ENCODE peak calls at places on chromosomes 4 and X, in four cellular contexts. One of them, this sample, is unnamed.

GRCh38 chr4:107931775-107932321 is 499 bp downstream of the CYP2U1 start:
- DNase-seq in upper lobe of left lung: peak; percentile 21
- DNase-seq in hepatocyte: peak; percentile 6
- DNase-seq in adrenal gland: peak; percentile 1
- DNase-seq in this sample: no peak

GRCh38 chr4:123110147-123110546 is 187.8 kb upstream of the NUDT6 start:
- DNase-seq in upper lobe of left lung: no peak
- DNase-seq in hepatocyte: no peak
- DNase-seq in adrenal gland: no peak
- DNase-seq in this sample: no peak

GRCh38 chr4:72424006-72424405 is 145.0 kb downstream of the ADAMTS3 start:
- DNase-seq in adrenal gland: no peak
- DNase-seq in upper lobe of left lung: no peak
- DNase-seq in hepatocyte: no peak
- DNase-seq in this sample: no peak

GRCh38 chr4:124135409-124135813 is 577.1 kb downstream of the ANKRD50 start:
- DNase-seq in hepatocyte: no peak
- DNase-seq in adrenal gland: no peak
- DNase-seq in upper lobe of left lung: no peak
- DNase-seq in this sample: no peak

GRCh38 chr4:158170691-158171455 is 2.0 kb downstream of the GASK1B start:
- DNase-seq in hepatocyte: peak; percentile 81
- DNase-seq in upper lobe of left lung: peak; percentile 65
- DNase-seq in adrenal gland: peak; percentile 87
- DNase-seq in this sample: peak; percentile 66

GRCh38 chr4:99473131-99473530 is 37.7 kb upstream of the C4orf17 start:
- DNase-seq in upper lobe of left lung: no peak
- DNase-seq in hepatocyte: no peak
- DNase-seq in adrenal gland: no peak
- DNase-seq in this sample: no peak

GRCh38 chrX:150731795-150732194 is 38.6 kb downstream of the MTMR1 start:
- DNase-seq in hepatocyte: no peak
- DNase-seq in adrenal gland: no peak
- DNase-seq in upper lobe of left lung: no peak
- DNase-seq in this sample: peak; percentile 30

GRCh38 chr4:18033111-18034085 is 11.8 kb upstream of the LCORL start:
- DNase-seq in adrenal gland: no peak
- DNase-seq in hepatocyte: no peak
- DNase-seq in upper lobe of left lung: no peak
- DNase-seq in this sample: no peak

GRCh38 chr4:60952921-60953320 is 247.2 kb upstream of the ADGRL3 start:
- DNase-seq in upper lobe of left lung: no peak
- DNase-seq in hepatocyte: no peak
- DNase-seq in adrenal gland: peak; percentile 21
- DNase-seq in this sample: no peak

GRCh38 chr4:73257242-73257994 is 1.2 kb downstream of the ANKRD17 start:
- DNase-seq in hepatocyte: peak; percentile 89
- DNase-seq in adrenal gland: peak; percentile 88
- DNase-seq in upper lobe of left lung: peak; percentile 84
- DNase-seq in this sample: peak; percentile 57

GRCh38 chr4:21476753-21477152 is 471.8 kb downstream of the KCNIP4 start:
- DNase-seq in hepatocyte: peak; percentile 45
- DNase-seq in adrenal gland: peak; percentile 4
- DNase-seq in upper lobe of left lung: no peak
- DNase-seq in this sample: no peak

GRCh38 chr4:1503583-1504471 is 97.6 kb upstream of the NKX1-1 start:
- DNase-seq in upper lobe of left lung: peak; percentile 17
- DNase-seq in hepatocyte: no peak
- DNase-seq in adrenal gland: no peak
- DNase-seq in this sample: no peak

GRCh38 chrX:2220296-2220695 is 280.5 kb downstream of the DHRSX start:
- DNase-seq in upper lobe of left lung: no peak
- DNase-seq in hepatocyte: no peak
- DNase-seq in adrenal gland: no peak
- DNase-seq in this sample: no peak

GRCh38 chr4:167210166-167210565 is 24.1 kb downstream of the SPOCK3 start:
- DNase-seq in adrenal gland: no peak
- DNase-seq in upper lobe of left lung: no peak
- DNase-seq in hepatocyte: no peak
- DNase-seq in this sample: no peak

GRCh38 chr4:126969360-126969759 is 663.4 kb upstream of the INTU start:
- DNase-seq in adrenal gland: no peak
- DNase-seq in upper lobe of left lung: no peak
- DNase-seq in hepatocyte: no peak
- DNase-seq in this sample: no peak

GRCh38 chr4:2301221-2301642 is 39.3 kb upstream of the MXD4 start:
- DNase-seq in hepatocyte: no peak
- DNase-seq in upper lobe of left lung: no peak
- DNase-seq in adrenal gland: no peak
- DNase-seq in this sample: no peak

GRCh38 chr4:7434766-7435150 is at the start of gene PSAPL1:
- DNase-seq in upper lobe of left lung: peak; percentile 81
- DNase-seq in hepatocyte: peak; percentile 92
- DNase-seq in adrenal gland: peak; percentile 67
- DNase-seq in this sample: peak; percentile 81

GRCh38 chr4:73308286-73308685 is 49.7 kb upstream of the ANKRD17 start:
- DNase-seq in upper lobe of left lung: no peak
- DNase-seq in adrenal gland: no peak
- DNase-seq in hepatocyte: peak; percentile 12
- DNase-seq in this sample: no peak

GRCh38 chr4:79209822-79210635 is 115.8 kb downstream of the NAA11 start:
- DNase-seq in hepatocyte: peak; percentile 57
- DNase-seq in adrenal gland: no peak
- DNase-seq in upper lobe of left lung: no peak
- DNase-seq in this sample: no peak

GRCh38 chrX:150569155-150569477 is 695 bp downstream of the MTM1 start:
- DNase-seq in hepatocyte: peak; percentile 46
- DNase-seq in upper lobe of left lung: peak; percentile 40
- DNase-seq in adrenal gland: peak; percentile 43
- DNase-seq in this sample: no peak

GRCh38 chrX:47577901-47578300 is 4.3 kb upstream of the TIMP1 start:
- DNase-seq in upper lobe of left lung: no peak
- DNase-seq in adrenal gland: no peak
- DNase-seq in hepatocyte: no peak
- DNase-seq in this sample: no peak

GRCh38 chr4:7362341-7362740 is 72.4 kb downstream of the PSAPL1 start:
- DNase-seq in hepatocyte: no peak
- DNase-seq in adrenal gland: no peak
- DNase-seq in upper lobe of left lung: no peak
- DNase-seq in this sample: no peak

GRCh38 chr4:14184265-14184664 is 556.7 kb upstream of the BOD1L1 start:
- DNase-seq in hepatocyte: no peak
- DNase-seq in upper lobe of left lung: no peak
- DNase-seq in adrenal gland: peak; percentile 13
- DNase-seq in this sample: no peak

GRCh38 chr4:76634239-76634638 is 199.2 kb downstream of the SHROOM3 start:
- DNase-seq in hepatocyte: no peak
- DNase-seq in upper lobe of left lung: no peak
- DNase-seq in adrenal gland: no peak
- DNase-seq in this sample: peak; percentile 78

GRCh38 chr4:54473077-54473545 is 184.6 kb upstream of the KIT start:
- DNase-seq in adrenal gland: no peak
- DNase-seq in hepatocyte: peak; percentile 67
- DNase-seq in upper lobe of left lung: peak; percentile 22
- DNase-seq in this sample: no peak

GRCh38 chr4:77911842-77912450 is 49.3 kb downstream of the MRPL1 start:
- DNase-seq in upper lobe of left lung: no peak
- DNase-seq in adrenal gland: no peak
- DNase-seq in hepatocyte: no peak
- DNase-seq in this sample: no peak

GRCh38 chrX:20361890-20362262 is 95.2 kb upstream of the RPS6KA3 start:
- DNase-seq in upper lobe of left lung: peak; percentile 32
- DNase-seq in adrenal gland: no peak
- DNase-seq in hepatocyte: peak; percentile 47
- DNase-seq in this sample: peak; percentile 7

GRCh38 chr4:67762091-67762490 is 7.9 kb upstream of the GNRHR start:
- DNase-seq in adrenal gland: peak; percentile 4
- DNase-seq in hepatocyte: no peak
- DNase-seq in upper lobe of left lung: no peak
- DNase-seq in this sample: no peak

GRCh38 chr4:185564355-185564754 is 29.0 kb upstream of the PDLIM3 start:
- DNase-seq in adrenal gland: no peak
- DNase-seq in hepatocyte: no peak
- DNase-seq in upper lobe of left lung: no peak
- DNase-seq in this sample: no peak

GRCh38 chr4:127162741-127163140 is 470.0 kb upstream of the INTU start:
- DNase-seq in hepatocyte: no peak
- DNase-seq in upper lobe of left lung: no peak
- DNase-seq in adrenal gland: no peak
- DNase-seq in this sample: no peak

GRCh38 chr4:185778307-185778706 is 33.7 kb downstream of the SORBS2 start:
- DNase-seq in adrenal gland: no peak
- DNase-seq in upper lobe of left lung: no peak
- DNase-seq in hepatocyte: no peak
- DNase-seq in this sample: peak; percentile 67

GRCh38 chrX:132216283-132216682 is 3.0 kb downstream of the RAP2C start:
- DNase-seq in upper lobe of left lung: no peak
- DNase-seq in adrenal gland: no peak
- DNase-seq in hepatocyte: no peak
- DNase-seq in this sample: no peak

GRCh38 chrX:39158801-39159657 is 357.8 kb downstream of the MID1IP1 start:
- DNase-seq in upper lobe of left lung: peak; percentile 39
- DNase-seq in adrenal gland: peak; percentile 32
- DNase-seq in hepatocyte: peak; percentile 16
- DNase-seq in this sample: no peak

GRCh38 chr4:175035907-175036306 is 117.7 kb downstream of the ADAM29 start:
- DNase-seq in hepatocyte: no peak
- DNase-seq in adrenal gland: no peak
- DNase-seq in upper lobe of left lung: no peak
- DNase-seq in this sample: no peak

GRCh38 chr4:2689825-2690700 is 66.1 kb downstream of the TNIP2 start:
- DNase-seq in upper lobe of left lung: no peak
- DNase-seq in adrenal gland: peak; percentile 17
- DNase-seq in hepatocyte: no peak
- DNase-seq in this sample: no peak

GRCh38 chrX:48992341-48992740 is 9.7 kb downstream of the GRIPAP1 start:
- DNase-seq in upper lobe of left lung: no peak
- DNase-seq in adrenal gland: no peak
- DNase-seq in hepatocyte: no peak
- DNase-seq in this sample: no peak

DNA sequence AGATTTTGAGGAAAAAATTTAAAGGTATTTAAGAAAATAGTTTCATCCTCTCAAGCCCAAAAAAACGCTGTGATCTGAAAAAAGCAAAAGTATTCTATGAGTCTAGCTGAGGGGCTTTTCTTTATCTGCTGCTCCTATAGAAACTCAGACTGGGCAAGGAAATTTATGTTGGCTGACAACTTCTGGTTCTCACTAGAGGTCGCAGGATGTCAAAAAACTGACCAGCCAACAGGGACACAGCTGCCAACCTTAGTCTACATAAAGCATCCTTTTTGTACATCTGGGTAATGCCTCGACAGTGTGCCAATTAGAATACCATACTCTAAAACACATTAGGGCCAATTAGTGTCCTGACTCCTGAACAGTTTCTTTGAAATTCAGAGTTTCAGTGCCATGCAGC is 8.8 kb upstream of the TLL1 start:
- DNase-seq in hepatocyte: no peak
- DNase-seq in upper lobe of left lung: no peak
- DNase-seq in adrenal gland: no peak
- DNase-seq in this sample: peak; percentile 13
- TF ChIP-seq CTCF in hepatocyte: no peak
- TF ChIP-seq CTCF in upper lobe of left lung: no peak
- TF ChIP-seq CTCF in adrenal gland: no peak
- TF ChIP-seq CTCF in this sample: peak; percentile 49

GRCh38 chr4:39441593-39441992 is 17.1 kb downstream of the RPL9 start:
- DNase-seq in hepatocyte: no peak
- DNase-seq in upper lobe of left lung: no peak
- DNase-seq in adrenal gland: no peak
- DNase-seq in this sample: no peak
- H3K27ac ChIP-seq in hepatocyte: no peak overlapping the region
- H3K27ac ChIP-seq in upper lobe of left lung: no peak overlapping the region
- H3K27ac ChIP-seq in adrenal gland: no peak overlapping the region
- H3K27ac ChIP-seq in this sample: no peak overlapping the region

GRCh38 chr4:173414456-173414855 is 15.5 kb upstream of the SCRG1 start:
- DNase-seq in hepatocyte: no peak
- DNase-seq in adrenal gland: no peak
- DNase-seq in upper lobe of left lung: no peak
- DNase-seq in this sample: no peak

GRCh38 chr4:173415092-173415491 is 16.2 kb upstream of the SCRG1 start:
- DNase-seq in adrenal gland: no peak
- DNase-seq in upper lobe of left lung: no peak
- DNase-seq in hepatocyte: no peak
- DNase-seq in this sample: peak; percentile 20

GRCh38 chr4:173418636-173419035 is 19.7 kb upstream of the SCRG1 start:
- DNase-seq in hepatocyte: no peak
- DNase-seq in adrenal gland: no peak
- DNase-seq in upper lobe of left lung: peak; percentile 23
- DNase-seq in this sample: no peak

GRCh38 chr4:173417833-173418232 is 18.9 kb upstream of the SCRG1 start:
- DNase-seq in upper lobe of left lung: no peak
- DNase-seq in hepatocyte: no peak
- DNase-seq in adrenal gland: no peak
- DNase-seq in this sample: no peak

GRCh38 chr4:173415885-173416658 is 17.2 kb upstream of the SCRG1 start:
- DNase-seq in upper lobe of left lung: peak; percentile 81
- DNase-seq in hepatocyte: no peak
- DNase-seq in adrenal gland: peak; percentile 52
- DNase-seq in this sample: no peak
- TF ChIP-seq CTCF in upper lobe of left lung: peak; percentile 40
- TF ChIP-seq CTCF in hepatocyte: no peak
- TF ChIP-seq CTCF in adrenal gland: peak; percentile 2
- TF ChIP-seq CTCF in this sample: no peak

DNA sequence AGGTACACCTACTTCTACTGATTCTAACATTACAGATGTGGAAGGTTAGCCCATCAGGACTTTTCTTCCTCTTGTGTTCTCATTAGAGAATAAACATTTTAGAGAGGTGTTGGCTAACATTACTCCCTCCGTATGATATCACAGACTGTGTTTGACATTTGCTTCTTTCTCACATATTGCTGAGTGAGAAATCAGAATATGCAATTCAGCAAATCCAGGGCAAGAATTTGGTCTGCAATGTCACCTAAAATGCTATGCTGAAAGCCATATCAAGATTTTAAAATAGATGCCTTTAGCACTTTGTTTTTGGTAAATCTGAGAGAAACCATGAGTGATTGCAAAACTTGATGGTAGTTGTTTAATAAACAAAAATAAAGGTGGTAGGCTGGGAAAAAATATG is 319.0 kb downstream of the C4orf33 start:
- DNase-seq in adrenal gland: no peak
- DNase-seq in upper lobe of left lung: no peak
- DNase-seq in hepatocyte: no peak
- DNase-seq in this sample: no peak
- H3K27ac ChIP-seq in adrenal gland: no peak overlapping the region
- H3K27ac ChIP-seq in upper lobe of left lung: no peak overlapping the region
- H3K27ac ChIP-seq in hepatocyte: no peak overlapping the region
- H3K27ac ChIP-seq in this sample: no peak overlapping the region